ENCODE peak calls at places on chromosome 22, in nine cellular contexts. I, Z, C, V, A, U, K, Q and J are unnamed samples.
A peak's percentile ranks its signal among the peaks of the same experiment; 100 is the strongest.

GRCh38 chr22:30309981-30310672 is 16.6 kb downstream of the TBC1D10A start:
- DNase-seq in V (peak; percentile 74), Q (peak; percentile 68), C (no peak), K (no peak), I (no peak), U (no peak), A (peak; percentile 75), Z (no peak), J (no peak)

GRCh38 chr22:49788492-49788891 is 39.2 kb downstream of the BRD1 start:
- DNase-seq in V (peak; percentile 56), C (no peak), U (no peak), Z (no peak), K (peak; percentile 76), A (peak; percentile 12), Q (no peak), I (no peak), J (no peak)

GRCh38 chr22:19984201-19984753 is 32.3 kb downstream of the ARVCF start:
- DNase-seq in I (no peak), C (peak; percentile 72), Q (peak; percentile 70), K (no peak), V (no peak), Z (peak; percentile 80), U (peak; percentile 86), A (peak; percentile 62), J (no peak)

GRCh38 chr22:29315286-29316195 is at the start of gene RASL10A:
- DNase-seq in U (peak; percentile 12), Z (no peak), V (no peak), A (no peak), K (peak; percentile 38), C (no peak), I (no peak), Q (no peak), J (no peak)

GRCh38 chr22:30614879-30615278 is 7.9 kb downstream of the TCN2 start:
- DNase-seq in Z (no peak), A (no peak), U (no peak), C (no peak), Q (no peak), K (no peak), V (no peak), I (no peak), J (no peak)

GRCh38 chr22:36971305-36971704 is 47.9 kb downstream of the TST start:
- DNase-seq in Q (no peak), K (no peak), U (no peak), I (no peak), Z (no peak), A (no peak), V (no peak), C (no peak), J (no peak)

GRCh38 chr22:41873391-41873790 is 40.5 kb downstream of the SREBF2 start:
- DNase-seq in Q (no peak), K (no peak), A (no peak), I (no peak), U (no peak), V (no peak), Z (no peak), C (no peak), J (no peak)

GRCh38 chr22:36872084-36872483 is 11.3 kb downstream of the NCF4 start:
- DNase-seq in Q (no peak), A (no peak), V (no peak), Z (no peak), I (no peak), C (no peak), K (no peak), U (no peak), J (no peak)

GRCh38 chr22:27476729-27477128 is 324.8 kb downstream of the MN1 start:
- DNase-seq in I (no peak), C (no peak), Q (peak; percentile 78), K (no peak), U (peak; percentile 91), V (no peak), Z (peak; percentile 86), A (peak; percentile 70), J (no peak)

GRCh38 chr22:24417901-24418641 is 9.3 kb upstream of the ADORA2A start:
- DNase-seq in V (no peak), A (peak; percentile 33), U (no peak), K (peak; percentile 48), I (no peak), Z (no peak), C (no peak), Q (no peak), J (no peak)

GRCh38 chr22:29617922-29618629 is 14.6 kb downstream of the NF2 start:
- DNase-seq in K (no peak), Q (peak; percentile 52), A (no peak), I (no peak), Z (peak; percentile 54), U (peak; percentile 80), C (no peak), V (no peak), J (no peak)

GRCh38 chr22:20172038-20172613 is 21.3 kb upstream of the CCDC188 start:
- DNase-seq in V (no peak), C (no peak), K (no peak), I (no peak), A (no peak), U (no peak), Q (no peak), Z (no peak), J (no peak)

GRCh38 chr22:41478891-41479521 is 10.1 kb downstream of the ACO2 start:
- DNase-seq in U (peak; percentile 10), A (peak; percentile 57), Q (peak; percentile 44), Z (no peak), C (peak; percentile 19), V (no peak), K (peak; percentile 81), I (no peak), J (peak; percentile 47)

GRCh38 chr22:25492950-25493790 is 71.3 kb upstream of the GRK3 start:
- DNase-seq in Q (no peak), A (no peak), C (peak; percentile 94), U (no peak), Z (no peak), I (no peak), V (no peak), K (no peak), J (no peak)

GRCh38 chr22:41579997-41580355 is 9.7 kb downstream of the PMM1 start:
- DNase-seq in I (no peak), V (no peak), U (no peak), Q (no peak), C (no peak), A (no peak), Z (no peak), K (no peak), J (no peak)

GRCh38 chr22:20221421-20222340 is 46.4 kb downstream of the RTN4R start:
- DNase-seq in Z (no peak), U (no peak), I (no peak), A (no peak), K (peak; percentile 98), V (no peak), C (no peak), Q (no peak), J (no peak)

GRCh38 chr22:24819941-24820461 is 14.0 kb downstream of the SGSM1 start:
- DNase-seq in K (peak; percentile 70), I (no peak), A (no peak), Z (no peak), Q (peak; percentile 72), C (peak; percentile 48), U (no peak), V (peak; percentile 65), J (no peak)

GRCh38 chr22:32000171-32000570 is 42.9 kb upstream of the SLC5A1 start:
- DNase-seq in Q (no peak), K (no peak), I (no peak), V (no peak), A (no peak), C (no peak), U (no peak), Z (no peak), J (no peak)

GRCh38 chr22:31998784-31999435 is 44.2 kb upstream of the SLC5A1 start:
- DNase-seq in A (no peak), I (no peak), Z (no peak), K (no peak), C (no peak), Q (no peak), V (no peak), U (no peak), J (no peak)

GRCh38 chr22:31995807-31996206 is 47.3 kb upstream of the SLC5A1 start:
- DNase-seq in A (no peak), K (no peak), Z (no peak), Q (no peak), I (no peak), V (no peak), U (peak; percentile 31), C (no peak), J (no peak)

DNA sequence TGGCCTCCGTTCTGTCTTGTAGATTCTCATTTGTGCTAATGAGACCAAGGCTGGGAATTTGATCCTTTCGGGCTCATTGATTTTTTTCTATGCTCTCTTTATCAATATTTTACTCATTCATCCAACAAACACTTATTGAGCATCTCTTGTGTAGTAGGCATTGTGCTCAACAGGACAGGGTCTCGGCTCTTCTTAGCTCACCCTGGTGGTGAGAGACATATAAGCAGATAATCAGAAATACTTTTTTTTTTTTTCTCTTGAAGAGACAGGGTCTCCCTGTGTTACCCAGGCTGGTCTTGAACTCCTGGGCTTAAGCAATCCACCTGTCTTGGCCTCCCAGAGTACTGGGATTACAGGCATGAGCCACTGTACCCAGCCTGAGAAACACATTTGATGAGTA is 48.0 kb upstream of the SLC5A1 start:
- DNase-seq in Q (no peak), Z (no peak), I (no peak), C (no peak), V (no peak), U (no peak), K (no peak), A (no peak), J (no peak)
- TF ChIP-seq CTCF in Q (no peak), Z (no peak), I (no peak), C (peak; percentile 35), V (no peak), U (no peak), K (no peak), A (no peak), J (no peak)

GRCh38 chr22:38435010-38435409 is 20.0 kb downstream of the KCNJ4 start:
- DNase-seq in U (no peak), A (no peak), Z (no peak), C (no peak), Q (no peak), K (no peak), I (peak; percentile 75), V (no peak), J (no peak)
- TF ChIP-seq CTCF in U (no peak), A (no peak), Z (no peak), C (no peak), Q (no peak), K (no peak), I (peak; percentile 35), V (no peak), J (no peak)

GRCh38 chr22:21713428-21714058 is 22.1 kb downstream of the YPEL1 start:
- DNase-seq in V (no peak), I (no peak), Q (no peak), C (no peak), U (no peak), A (no peak), K (no peak), Z (no peak), J (no peak)
- TF ChIP-seq CTCF in V (no peak), I (no peak), Q (no peak), C (no peak), U (no peak), A (no peak), K (no peak), Z (peak; percentile 15), J (peak; percentile 1)

DNA sequence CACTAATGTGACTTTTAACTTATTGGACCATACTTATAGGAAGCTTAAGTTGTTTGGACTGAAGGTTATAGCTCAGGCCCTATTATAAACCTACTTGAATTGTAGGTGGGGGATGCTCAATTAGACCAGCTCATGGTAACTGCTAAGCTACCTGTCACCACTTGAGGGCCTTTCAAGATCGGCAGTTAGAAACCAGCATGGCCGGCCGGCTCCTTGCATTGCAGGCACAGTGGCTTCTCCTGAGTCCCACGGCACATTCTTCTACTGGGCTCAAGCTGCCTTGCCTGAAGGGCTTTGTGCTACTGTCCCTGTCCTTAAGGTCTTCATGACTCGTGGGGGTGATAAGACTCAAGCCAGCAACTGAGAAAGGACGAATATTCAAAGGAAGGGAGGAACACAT is 70.8 kb downstream of the TBC1D22A start:
- DNase-seq in Z (no peak), V (no peak), K (peak; percentile 55), U (peak; percentile 20), I (peak; percentile 67), A (no peak), Q (peak; percentile 47), C (peak; percentile 35), J (no peak)
- TF ChIP-seq CTCF in Z (no peak), V (no peak), K (peak; percentile 10), U (no peak), I (no peak), A (peak; percentile 28), Q (peak; percentile 39), C (peak; percentile 54), J (no peak)